ENCODE peak calls at places on chromosomes 12 and 14, in ten cellular contexts. X is adrenal gland, P is left ventricle myocardium inferior, W is cardiac fibroblast, S is BE2C, H is fibroblast of lung, O is PC-3, M is astrocyte, Q is A549, V is spleen. A is an unnamed sample.

GRCh38 chr14:94681300-94682060 is 69.3 kb downstream of the SERPINA3 start:
- DNase-seq in P (no peak), H (peak; percentile 30), W (peak; percentile 62), Q (peak; percentile 78), X (peak; percentile 74), V (no peak), M (peak; percentile 7), O (peak; percentile 42), S (no peak), A (peak; percentile 21)

GRCh38 chr12:113341535-113341934 is 6.6 kb upstream of the SLC8B1 start:
- DNase-seq in X (no peak), O (no peak), V (no peak), Q (no peak), S (no peak), P (no peak), H (no peak), W (no peak), M (no peak), A (no peak)

GRCh38 chr12:13278249-13278787 is 81.8 kb downstream of the EMP1 start:
- DNase-seq in O (peak; percentile 69), H (peak; percentile 54), Q (peak; percentile 69), X (peak; percentile 75), S (peak; percentile 82), W (peak; percentile 82), P (peak; percentile 71), V (peak; percentile 90), M (peak; percentile 20), A (peak; percentile 59)

GRCh38 chr14:31660728-31661127 is 99.5 kb downstream of the NUBPL start:
- DNase-seq in X (no peak), W (no peak), O (no peak), P (no peak), S (no peak), Q (no peak), V (no peak), M (no peak), H (no peak), A (no peak)

GRCh38 chr12:76303989-76304460 is 44.2 kb downstream of the BBS10 start:
- DNase-seq in H (peak; percentile 45), W (no peak), O (no peak), Q (no peak), M (peak; percentile 37), V (no peak), P (no peak), S (no peak), X (no peak), A (peak; percentile 34)

GRCh38 chr12:14905269-14906004 is 19.8 kb upstream of the MGP start:
- DNase-seq in O (no peak), X (peak; percentile 76), W (peak; percentile 76), P (peak; percentile 44), S (no peak), M (no peak), V (no peak), H (peak; percentile 35), Q (no peak), A (no peak)

GRCh38 chr14:102180248-102180998 is 40.7 kb downstream of the WDR20 start:
- DNase-seq in Q (no peak), M (no peak), S (no peak), O (no peak), H (no peak), V (no peak), W (no peak), X (no peak), P (no peak), A (no peak)

GRCh38 chr12:107760207-107760816 is 625 bp downstream of the PRDM4 start:
- DNase-seq in S (peak; percentile 46), W (peak; percentile 7), Q (peak; percentile 26), X (peak; percentile 38), V (no peak), O (peak; percentile 33), M (no peak), H (peak; percentile 16), P (no peak), A (peak; percentile 45)

GRCh38 chr14:98877065-98877464 is 394.9 kb downstream of the BCL11B start:
- DNase-seq in X (no peak), Q (no peak), O (no peak), S (no peak), H (peak; percentile 3), W (no peak), M (no peak), V (no peak), P (no peak), A (no peak)

GRCh38 chr12:58395056-58395455 is 453.7 kb downstream of the ATP23 start:
- DNase-seq in O (no peak), M (peak; percentile 66), P (no peak), H (peak; percentile 68), Q (no peak), V (no peak), S (no peak), W (no peak), X (no peak), A (no peak)

GRCh38 chr14:97536421-97536820 is 739.2 kb downstream of the VRK1 start:
- DNase-seq in Q (no peak), H (no peak), S (no peak), X (no peak), O (no peak), P (no peak), W (no peak), V (no peak), M (no peak), A (no peak)

GRCh38 chr14:100468557-100468956 is 118.7 kb downstream of the BEGAIN start:
- DNase-seq in M (no peak), O (no peak), Q (no peak), S (no peak), H (no peak), P (no peak), V (no peak), W (no peak), X (no peak), A (no peak)

GRCh38 chr12:3295648-3296408 is 195.2 kb upstream of the PRMT8 start:
- DNase-seq in S (no peak), M (peak; percentile 10), O (no peak), V (no peak), W (peak; percentile 70), H (no peak), P (peak; percentile 65), X (peak; percentile 27), Q (no peak), A (no peak)

GRCh38 chr12:105623337-105623736 is 292.8 kb downstream of the C12orf75 start:
- DNase-seq in M (no peak), X (no peak), V (no peak), P (no peak), Q (no peak), W (no peak), S (no peak), H (no peak), O (no peak), A (no peak)

GRCh38 chr12:127785535-127785934 is 481.4 kb upstream of the TMEM132C start:
- DNase-seq in P (no peak), S (no peak), H (peak; percentile 79), X (peak; percentile 8), M (peak; percentile 72), O (peak; percentile 66), Q (no peak), V (no peak), W (peak; percentile 15), A (no peak)
- H3K4me3 ChIP-seq in P (no peak overlapping the region), S (no peak overlapping the region), H (no peak overlapping the region), X (no peak overlapping the region), M (no peak overlapping the region), O (no peak overlapping the region), Q (no peak overlapping the region), V (no peak overlapping the region), W (no peak overlapping the region), A (no peak overlapping the region)

GRCh38 chr14:72736348-72736747 is 157.6 kb downstream of the DPF3 start:
- DNase-seq in W (peak; percentile 10), O (peak; percentile 27), M (peak; percentile 91), P (no peak), X (no peak), H (peak; percentile 93), Q (peak; percentile 31), S (peak; percentile 65), V (no peak), A (peak; percentile 18)
- TF ChIP-seq CTCF in W (peak; percentile 10), O (peak; percentile 47), M (no peak), P (peak; percentile 41), X (no peak), H (peak; percentile 31), Q (no peak), S (peak; percentile 63), V (no peak), A (peak; percentile 25)

GRCh38 chr14:59427653-59428578 is 37.3 kb downstream of the GPR135 start:
- DNase-seq in S (no peak), M (peak; percentile 39), P (peak; percentile 72), Q (no peak), V (peak; percentile 69), W (peak; percentile 69), O (no peak), H (peak; percentile 58), X (peak; percentile 62), A (no peak)

GRCh38 chr14:59424707-59425106 is 40.5 kb downstream of the GPR135 start:
- DNase-seq in M (no peak), H (no peak), X (peak; percentile 26), V (no peak), S (no peak), O (no peak), Q (no peak), W (peak; percentile 90), P (peak; percentile 70), A (no peak)

GRCh38 chr14:59429798-59430197 is 35.4 kb downstream of the GPR135 start:
- DNase-seq in H (no peak), Q (no peak), X (no peak), P (no peak), M (no peak), V (no peak), W (peak; percentile 35), O (no peak), S (no peak), A (no peak)

GRCh38 chr14:59425322-59425945 is 39.7 kb downstream of the GPR135 start:
- DNase-seq in V (no peak), M (no peak), P (peak; percentile 38), H (peak; percentile 23), Q (no peak), X (no peak), S (no peak), W (peak; percentile 78), O (peak; percentile 41), A (no peak)

GRCh38 chr14:59428581-59429012 is 36.6 kb downstream of the GPR135 start:
- DNase-seq in O (peak; percentile 54), X (no peak), S (no peak), H (peak; percentile 76), V (no peak), Q (no peak), W (peak; percentile 74), M (peak; percentile 60), P (no peak), A (no peak)
- H3K4me3 ChIP-seq in O (no peak overlapping the region), X (no peak overlapping the region), S (no peak overlapping the region), H (no peak overlapping the region), V (no peak overlapping the region), Q (no peak overlapping the region), W (no peak overlapping the region), M (no peak overlapping the region), P (no peak overlapping the region), A (no peak overlapping the region)

DNA sequence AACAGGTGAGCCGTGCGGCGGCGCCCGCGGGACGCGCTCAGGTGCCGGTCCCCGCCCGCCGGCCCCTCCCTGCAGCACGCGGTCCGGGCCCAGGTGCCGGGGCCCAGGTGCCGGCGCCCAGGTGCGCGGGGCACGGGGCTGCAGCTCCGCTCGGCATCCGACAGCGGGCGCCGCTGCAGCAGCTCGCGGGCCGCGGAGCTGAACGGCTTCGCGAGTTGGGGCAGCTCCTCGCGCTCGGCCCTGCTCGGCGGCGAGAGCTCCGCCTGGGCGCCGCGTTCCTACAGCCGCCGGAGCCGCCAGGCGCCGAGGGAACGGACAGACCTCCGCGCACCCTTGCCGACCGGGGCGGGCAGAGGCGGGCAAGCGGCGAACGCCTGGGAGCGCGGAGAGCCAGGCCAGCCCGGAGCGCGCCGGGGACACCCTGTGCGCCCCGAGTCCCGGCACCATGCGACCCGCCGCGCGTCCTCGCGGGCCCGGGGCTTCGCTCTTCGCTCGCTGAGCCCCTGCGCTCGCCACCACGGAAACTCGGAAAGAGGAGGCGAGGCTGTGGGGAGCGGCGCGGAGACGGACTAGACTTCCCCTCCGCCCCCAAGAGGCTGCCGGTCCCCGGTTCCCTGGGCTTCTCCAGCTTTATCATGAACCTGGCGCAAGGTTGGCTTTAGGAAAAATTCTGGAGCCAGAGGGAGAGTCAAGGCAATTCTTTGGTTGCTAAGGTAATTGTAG is at the start of gene RGS6:
- DNase-seq in V (no peak), Q (peak; percentile 40), H (peak; percentile 21), W (peak; percentile 8), O (peak; percentile 72), X (peak; percentile 10), S (peak; percentile 17), M (peak; percentile 4), P (peak; percentile 34), A (peak; percentile 81)
- TF ChIP-seq CTCF in V (no peak), Q (peak; percentile 38), H (no peak), W (no peak), O (no peak), X (no peak), S (no peak), M (no peak), P (peak; percentile 60), A (peak; percentile 51)